ENCODE peak calls at places on chromosomes 3 and 15, in ten cellular contexts. H is KBM-7; S is effector CD4-positive, alpha-beta T cell; V is choroid plexus epithelial cell; Y is MM.1S; D is activated T-cell treated with anti-CD3 and anti-CD28 coated beads, Interleukin-2, amount 50 U/mL, for 72 hours; L is AG08395; W is kidney glomerular epithelial cell; B is stomach; Z is mesenchymal stem cell. R is an unnamed sample.

GRCh38 chr15:98311566-98312188 is 336.7 kb upstream of the IGF1R start:
- DNase-seq in V (peak), L (peak), B (peak), D (peak), H (peak), W (peak), Y (peak), Z (peak), S (peak), R (peak)

GRCh38 chr15:57427367-57427821 is 51.1 kb downstream of the CGNL1 start:
- DNase-seq in W (peak), S (no peak), B (no peak), V (peak), L (peak), D (no peak), H (no peak), Y (no peak), Z (peak), R (peak)

GRCh38 chr15:29612096-29612495 is 210.2 kb downstream of the TJP1 start:
- DNase-seq in L (peak), B (no peak), W (peak), H (no peak), Y (no peak), S (no peak), V (peak), Z (peak), D (no peak), R (peak)

GRCh38 chr3:177744873-177745646 is 547.8 kb upstream of the TBL1XR1 start:
- DNase-seq in S (no peak), Z (peak), B (peak), W (peak), H (no peak), D (no peak), L (no peak), Y (no peak), V (peak), R (peak)

GRCh38 chr15:71329509-71330260 is 214.4 kb downstream of the THSD4 start:
- DNase-seq in L (peak), V (peak), S (no peak), H (no peak), Z (peak), D (no peak), B (no peak), W (no peak), Y (no peak), R (peak)

GRCh38 chr3:197749315-197749600 is 425 bp upstream of the FYTTD1 start:
- DNase-seq in L (peak), V (peak), S (peak), D (peak), H (no peak), W (no peak), Z (peak), B (peak), Y (peak), R (peak)

GRCh38 chr3:66149269-66149668 is 71.5 kb upstream of the SLC25A26 start:
- DNase-seq in D (no peak), H (no peak), L (no peak), Z (no peak), S (no peak), B (no peak), Y (no peak), V (peak), W (no peak), R (peak)

GRCh38 chr15:75235051-75235673 is 23.0 kb upstream of the GOLGA6C start:
- DNase-seq in Z (no peak), B (no peak), S (no peak), D (no peak), W (no peak), L (no peak), V (no peak), Y (no peak), H (no peak), R (no peak)

GRCh38 chr15:38992541-38993334 is 428.1 kb upstream of the RASGRP1 start:
- DNase-seq in L (no peak), H (no peak), Y (no peak), W (no peak), Z (no peak), B (no peak), S (no peak), D (no peak), V (no peak), R (no peak)

GRCh38 chr15:77025941-77026411 is 31.1 kb downstream of the PSTPIP1 start:
- DNase-seq in H (no peak), S (peak), W (no peak), V (no peak), Y (no peak), D (no peak), B (no peak), Z (no peak), L (no peak), R (no peak)

GRCh38 chr3:10845240-10845761 is 29.3 kb downstream of the SLC6A11 start:
- DNase-seq in Z (no peak), W (no peak), B (no peak), S (no peak), V (no peak), L (no peak), D (no peak), H (peak), Y (no peak), R (no peak)

GRCh38 chr3:17130956-17131355 is 246.2 kb downstream of the PLCL2 start:
- DNase-seq in D (no peak), V (no peak), H (no peak), W (no peak), B (no peak), Z (no peak), Y (no peak), S (no peak), L (no peak), R (no peak)

GRCh38 chr3:116037954-116038911 is 407.1 kb downstream of the LSAMP start:
- DNase-seq in V (no peak), Y (peak), W (no peak), B (no peak), D (no peak), Z (no peak), H (peak), L (no peak), S (no peak), R (peak)

GRCh38 chr3:197317250-197317963 is 19.0 kb upstream of the DLG1 start:
- DNase-seq in W (peak), D (no peak), H (no peak), B (no peak), S (no peak), Y (no peak), Z (peak), V (peak), L (peak), R (peak)

GRCh38 chr3:138195491-138195890 is 8.4 kb downstream of the ARMC8 start:
- DNase-seq in H (no peak), Z (no peak), S (no peak), Y (no peak), D (no peak), L (no peak), W (no peak), B (no peak), V (no peak), R (no peak)

GRCh38 chr3:184659797-184660301 is 52.0 kb downstream of the MAGEF1 start:
- DNase-seq in S (no peak), Z (no peak), B (no peak), V (peak), L (no peak), D (no peak), W (no peak), H (no peak), Y (no peak), R (no peak)

GRCh38 chr3:141738636-141739363 is 702 bp downstream of the RNF7 start:
- DNase-seq in L (peak), Y (peak), S (peak), W (peak), D (peak), V (peak), B (no peak), Z (peak), H (peak), R (peak)

GRCh38 chr3:119588112-119588511 is 8.8 kb downstream of the ADPRH start:
- DNase-seq in Z (no peak), B (peak), W (no peak), L (no peak), V (no peak), Y (no peak), H (peak), S (no peak), D (no peak), R (no peak)

GRCh38 chr3:147838650-147839049 is 429.5 kb downstream of the ZIC1 start:
- DNase-seq in Y (no peak), Z (peak), D (no peak), L (no peak), H (no peak), B (no peak), S (no peak), W (peak), V (peak), R (peak)

GRCh38 chr3:125403789-125404188 is 28.7 kb upstream of the ZNF148 start:
- DNase-seq in Y (no peak), B (no peak), D (no peak), S (no peak), Z (no peak), W (peak), H (peak), L (peak), V (peak), R (peak)

GRCh38 chr3:9916734-9917680 is at the start of gene IL17RC:
- DNase-seq in D (peak), Z (peak), S (no peak), W (peak), V (peak), L (peak), B (peak), Y (peak), H (peak), R (peak)

GRCh38 chr3:114213669-114214541 is 23.5 kb downstream of the ZNF80 start:
- DNase-seq in W (peak), D (peak), Y (peak), L (peak), H (peak), B (no peak), Z (peak), S (peak), V (peak), R (peak)

GRCh38 chr3:102106421-102107097 is 257.2 kb downstream of the NFKBIZ start:
- DNase-seq in D (no peak), L (no peak), H (no peak), Z (no peak), S (no peak), B (no peak), V (peak), W (no peak), Y (no peak), R (peak)

GRCh38 chr15:73002509-73002908 is 49.8 kb upstream of the NEO1 start:
- DNase-seq in H (no peak), S (no peak), B (no peak), Z (peak), L (peak), D (no peak), W (no peak), Y (no peak), V (peak), R (peak)

GRCh38 chr3:72186485-72186864 is 401.5 kb upstream of the PROK2 start:
- DNase-seq in Y (no peak), B (no peak), L (peak), V (peak), W (peak), S (no peak), D (no peak), Z (peak), H (no peak), R (peak)

GRCh38 chr3:45864760-45865567 is 21.4 kb upstream of the CCR9 start:
- DNase-seq in B (no peak), V (no peak), L (no peak), Y (no peak), S (no peak), D (peak), H (no peak), Z (no peak), W (no peak), R (no peak)

GRCh38 chr3:41836360-41837134 is 125.4 kb downstream of the ULK4 start:
- DNase-seq in V (no peak), B (peak), D (peak), Y (no peak), H (no peak), Z (no peak), W (no peak), L (no peak), S (no peak), R (no peak)

R was measured in foreskin fibroblast.